ENCODE peak calls at places on chromosomes 6 and 20, in four cellular contexts. N is activated CD4-positive, alpha-beta T cell treated with anti-CD3 and anti-CD28 coated beads for 48 hours; B is dorsolateral prefrontal cortex; V is CD4-positive, alpha-beta T cell. P is an unnamed sample.

GRCh38 chr20:23654005-23654404 is 16.2 kb upstream of the CST3 start:
- DNase-seq in B (no peak), V (no peak), N (no peak), P (no peak)

GRCh38 chr20:57693670-57694329 is 16.0 kb downstream of the PMEPA1 start:
- DNase-seq in N (no peak), V (no peak), B (no peak), P (no peak)

GRCh38 chr20:62515280-62515679 is 39.5 kb upstream of the GATA5 start:
- DNase-seq in V (no peak), B (no peak), N (no peak), P (no peak)

GRCh38 chr6:14921878-14922277 is 324.0 kb upstream of the JARID2 start:
- DNase-seq in N (no peak), B (no peak), V (no peak), P (no peak)

GRCh38 chr20:62850333-62850974 is 11.2 kb downstream of the TCFL5 start:
- DNase-seq in V (no peak), N (no peak), B (peak; percentile 85), P (no peak)

GRCh38 chr20:37239026-37239451 is 22.6 kb downstream of the GHRH start:
- DNase-seq in N (no peak), B (no peak), V (no peak), P (no peak)

GRCh38 chr20:63050406-63050805 is 43.6 kb upstream of the BHLHE23 start:
- DNase-seq in N (no peak), B (no peak), V (no peak), P (no peak)

GRCh38 chr20:48282591-48283228 is 497.4 kb upstream of the SULF2 start:
- DNase-seq in B (no peak), V (no peak), N (no peak), P (no peak)

GRCh38 chr6:3745566-3746118 is 5.9 kb downstream of the PXDC1 start:
- DNase-seq in V (no peak), N (no peak), B (no peak), P (no peak)

GRCh38 chr6:33199687-33200233 is 705 bp downstream of the RXRB start:
- DNase-seq in N (peak; percentile 84), V (peak; percentile 57), B (no peak), P (peak; percentile 88)

GRCh38 chr6:15593798-15594197 is 69.0 kb downstream of the DTNBP1 start:
- DNase-seq in N (no peak), V (no peak), B (no peak), P (no peak)

GRCh38 chr20:24995741-24996448 is 3.3 kb upstream of the APMAP start:
- DNase-seq in N (no peak), B (peak; percentile 23), V (no peak), P (no peak)

GRCh38 chr6:43436577-43437282 is 9.4 kb downstream of the ABCC10 start:
- DNase-seq in B (no peak), V (no peak), N (no peak), P (peak; percentile 79)

GRCh38 chr20:34945315-34946077 is 10.1 kb downstream of the GSS start:
- DNase-seq in N (no peak), B (no peak), V (no peak), P (no peak)

GRCh38 chr6:20773822-20774221 is 239.6 kb downstream of the CDKAL1 start:
- DNase-seq in V (no peak), B (no peak), N (no peak), P (no peak)

GRCh38 chr6:307874-308273 is 15.6 kb downstream of the DUSP22 start:
- DNase-seq in N (no peak), B (no peak), V (no peak), P (no peak)

GRCh38 chr6:141561154-141561553 is 571.6 kb upstream of the GJE1 start:
- DNase-seq in B (no peak), V (no peak), N (no peak), P (no peak)

GRCh38 chr20:4544765-4545164 is 176.9 kb upstream of the PRND start:
- DNase-seq in V (no peak), B (no peak), N (no peak), P (no peak)

GRCh38 chr6:75210885-75211739 is 5.3 kb upstream of the COL12A1 start:
- DNase-seq in B (no peak), N (peak; percentile 55), V (no peak), P (peak; percentile 84)

GRCh38 chr6:34638834-34639736 is 57.5 kb downstream of the ILRUN start:
- DNase-seq in B (no peak), N (no peak), V (no peak), P (peak; percentile 29)

GRCh38 chr6:159858259-159858658 is 32.5 kb upstream of the MAS1 start:
- DNase-seq in V (no peak), B (no peak), N (no peak), P (no peak)

P was measured in left kidney.